ENCODE peak calls at places on chromosomes 3 and 15, in seven cellular contexts. W is GM12878, Q is SK-N-SH, B is K562, A is HepG2, G is HCT116, E is H1. C is an unnamed sample.

GRCh38 chr15:41779662-41780157 is 5.4 kb downstream of the MAPKBP1 start:
- DNase-seq in B (no peak), W (no peak), A (no peak), E (no peak), Q (no peak), G (no peak), C (no peak)

GRCh38 chr3:34020761-34021635 is 222.6 kb downstream of the PDCD6IP start:
- DNase-seq in W (no peak), E (no peak), Q (no peak), B (no peak), G (no peak), A (no peak), C (no peak)

GRCh38 chr15:25677719-25678497 is 185.2 kb downstream of the ATP10A start:
- DNase-seq in G (no peak), B (no peak), E (no peak), A (no peak), Q (no peak), W (no peak), C (no peak)

GRCh38 chr3:106206165-106206564 is 337.4 kb upstream of the CBLB start:
- DNase-seq in Q (no peak), G (no peak), E (no peak), W (peak), B (no peak), A (no peak), C (peak)

GRCh38 chr15:31606261-31606669 is 279.6 kb downstream of the KLF13 start:
- DNase-seq in A (no peak), E (no peak), Q (no peak), B (no peak), W (no peak), G (no peak), C (no peak)

GRCh38 chr3:190566043-190566933 is 52.4 kb downstream of the IL1RAP start:
- DNase-seq in B (no peak), G (peak), W (no peak), Q (peak), A (peak), E (no peak), C (peak)

GRCh38 chr15:70873232-70874054 is 18.8 kb downstream of the THAP10 start:
- DNase-seq in Q (no peak), A (no peak), G (no peak), E (no peak), B (no peak), W (no peak), C (no peak)

GRCh38 chr15:82832601-82833209 is 23.3 kb downstream of the WHAMM start:
- DNase-seq in W (peak), A (no peak), B (no peak), Q (no peak), E (no peak), G (peak), C (peak)

GRCh38 chr3:141737828-141738635 is at the start of gene RNF7:
- DNase-seq in E (peak), Q (peak), A (peak), G (peak), B (peak), W (peak), C (peak)

GRCh38 chr3:81242871-81243270 is 518.6 kb downstream of the GBE1 start:
- DNase-seq in G (no peak), W (no peak), B (no peak), A (peak), E (no peak), Q (peak), C (peak)

DNA sequence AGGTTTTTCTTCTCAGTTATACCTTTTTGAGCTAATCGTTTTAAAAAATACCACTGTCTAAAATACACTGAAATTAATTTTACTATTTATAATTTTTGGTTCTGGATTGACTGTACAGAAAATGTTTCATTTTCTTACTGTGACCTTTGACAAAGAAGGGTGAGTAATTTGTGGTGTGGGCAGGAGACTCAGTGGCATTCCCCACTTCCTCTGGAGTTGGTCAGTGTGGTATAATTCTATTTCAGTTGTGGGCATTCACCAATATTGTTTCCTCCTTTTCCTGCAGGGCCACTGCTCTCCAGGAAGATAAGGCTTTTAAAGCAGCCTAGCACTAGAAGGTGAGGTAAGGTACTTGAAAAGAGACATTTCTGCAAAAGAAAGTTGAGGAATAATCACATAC is 6.5 kb downstream of the DAG1 start:
- DNase-seq in G (no peak), B (no peak), W (peak), E (no peak), Q (no peak), A (no peak), C (peak)
- TF ChIP-seq POLR2AphosphoS5 in G (no peak), B (no peak), W (no peak), E (no peak), Q (no peak), A (no peak), C (peak)

GRCh38 chr15:59611277-59612260 is at the start of gene GCNT3:
- DNase-seq in E (no peak), Q (no peak), G (peak), W (no peak), B (no peak), A (peak), C (no peak)
- TF ChIP-seq MAX in E (no peak), Q (no peak), G (no peak), W (no peak), B (no peak), A (no peak), C (no peak)

GRCh38 chr15:73991726-73992593 is at the start of gene STOML1:
- DNase-seq in G (peak), Q (peak), E (peak), B (peak), A (peak), W (no peak), C (peak)

GRCh38 chr15:73992594-73992898 is 451 bp upstream of the STOML1 start:
- DNase-seq in W (no peak), G (no peak), B (no peak), E (no peak), Q (no peak), A (no peak), C (no peak)

GRCh38 chr15:73990250-73991005 is 1.7 kb downstream of the STOML1 start:
- DNase-seq in G (no peak), B (no peak), A (no peak), E (no peak), Q (no peak), W (no peak), C (no peak)

GRCh38 chr15:73989001-73989798 is 2.9 kb downstream of the STOML1 start:
- DNase-seq in A (no peak), Q (no peak), W (no peak), B (no peak), G (peak), E (no peak), C (peak)

GRCh38 chr15:73991260-73991659 is 835 bp downstream of the STOML1 start:
- DNase-seq in Q (no peak), B (no peak), G (no peak), E (no peak), A (no peak), W (no peak), C (peak)
- TF ChIP-seq POLR2AphosphoS5 in Q (no peak), B (no peak), G (no peak), E (no peak), A (no peak), W (no peak), C (peak)

GRCh38 chr3:32850226-32850625 is 32.4 kb downstream of the TRIM71 start:
- DNase-seq in E (no peak), G (no peak), A (peak), B (no peak), Q (no peak), W (no peak), C (no peak)
- TF ChIP-seq MAX in E (no peak), G (no peak), A (no peak), B (no peak), Q (no peak), W (no peak), C (no peak)

GRCh38 chr3:72891053-72891855 is 3.4 kb downstream of the GXYLT2 start:
- DNase-seq in A (peak), W (no peak), E (no peak), Q (peak), G (no peak), B (peak), C (no peak)
- TF ChIP-seq POLR2AphosphoS5 in A (no peak), W (no peak), E (no peak), Q (peak), G (no peak), B (no peak), C (no peak)

DNA sequence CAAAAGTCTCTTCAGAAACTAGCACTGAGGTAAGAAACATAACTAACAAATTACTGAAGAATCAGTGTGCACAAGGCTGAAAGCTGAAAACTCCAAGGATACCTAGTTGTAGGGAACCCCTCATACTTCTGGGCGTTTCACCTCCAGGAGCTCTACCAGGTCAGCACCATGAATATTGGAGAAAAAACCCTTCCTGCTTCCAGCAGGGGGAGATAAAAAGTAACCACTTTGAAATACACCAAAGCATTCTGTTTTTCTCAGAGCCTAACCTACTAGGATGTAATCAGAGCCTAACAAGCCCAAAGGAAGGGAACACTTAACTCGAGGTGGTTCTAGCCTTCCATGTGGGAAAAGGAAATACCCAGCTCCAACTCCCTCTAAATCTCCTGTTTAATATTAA is 175.8 kb upstream of the MME start:
- DNase-seq in E (peak), A (peak), Q (peak), W (no peak), B (peak), G (peak), C (peak)
- TF ChIP-seq MAX in E (no peak), A (no peak), Q (no peak), W (no peak), B (no peak), G (no peak), C (no peak)

DNA sequence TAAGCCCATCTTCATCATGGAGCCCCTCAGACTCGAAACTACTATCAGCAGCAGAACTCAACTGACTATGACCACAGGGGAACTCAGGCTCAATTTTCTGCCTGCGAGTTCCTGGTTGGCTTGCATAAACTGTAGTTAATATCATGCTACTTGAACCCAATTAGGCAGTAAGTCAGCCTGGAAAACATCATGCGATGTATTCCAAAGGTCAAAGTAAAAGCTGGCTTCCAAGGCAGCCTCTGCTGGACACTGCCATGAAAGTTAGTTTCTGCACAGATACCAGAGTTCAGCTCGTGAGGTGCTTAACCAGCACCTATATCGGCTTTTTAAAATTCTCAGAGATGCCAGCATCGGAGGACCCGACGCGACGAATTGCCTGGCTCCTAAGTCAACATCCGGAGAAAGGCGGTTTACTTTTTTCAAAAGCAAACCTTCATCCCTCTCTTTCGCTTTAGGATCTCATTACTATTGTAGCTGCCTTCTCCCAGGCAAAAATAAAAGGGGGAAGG is 3.8 kb downstream of the ANP32A start:
- DNase-seq in E (no peak), B (no peak), Q (no peak), W (no peak), A (peak), G (no peak), C (peak)
- TF ChIP-seq POLR2AphosphoS5 in E (no peak), B (no peak), Q (no peak), W (no peak), A (no peak), G (no peak), C (no peak)

DNA sequence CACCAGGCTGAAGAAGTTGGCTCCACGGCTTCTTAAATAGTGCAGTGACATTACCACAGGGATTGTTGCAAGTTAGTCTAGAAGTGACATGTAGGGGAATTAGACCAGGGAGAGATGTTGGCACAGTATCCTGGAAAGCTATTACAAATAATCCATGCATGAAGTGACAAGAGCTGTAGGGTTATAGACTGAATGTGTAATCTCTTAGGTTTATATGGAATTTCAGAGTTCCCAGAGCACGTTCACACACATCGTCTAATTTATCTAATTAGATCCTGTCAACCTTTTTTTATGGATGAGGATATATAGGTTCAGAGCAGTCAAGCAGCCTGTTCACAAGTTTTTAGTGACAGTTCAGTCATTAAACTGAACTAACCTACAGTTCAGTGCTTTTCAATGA is 37.3 kb upstream of the APH1B start:
- DNase-seq in G (no peak), A (no peak), Q (no peak), E (no peak), W (no peak), B (no peak), C (no peak)
- TF ChIP-seq MAX in G (no peak), A (no peak), Q (no peak), E (no peak), W (no peak), B (no peak), C (no peak)

GRCh38 chr3:48409291-48410201 is 20.3 kb downstream of the PLXNB1 start:
- DNase-seq in A (no peak), G (no peak), E (no peak), B (no peak), W (no peak), Q (peak), C (no peak)
- TF ChIP-seq POLR2AphosphoS5 in A (no peak), G (no peak), E (no peak), B (no peak), W (no peak), Q (no peak), C (no peak)

GRCh38 chr3:36704280-36704679 is 60.1 kb downstream of the DCLK3 start:
- DNase-seq in B (peak), Q (no peak), W (no peak), G (no peak), A (no peak), E (no peak), C (no peak)

GRCh38 chr3:36701249-36701572 is 63.1 kb downstream of the DCLK3 start:
- DNase-seq in E (no peak), W (no peak), A (no peak), Q (no peak), G (no peak), B (no peak), C (no peak)

GRCh38 chr3:36705015-36705414 is 59.3 kb downstream of the DCLK3 start:
- DNase-seq in B (no peak), E (no peak), Q (no peak), G (no peak), W (no peak), A (no peak), C (no peak)

GRCh38 chr3:36700537-36701248 is 63.7 kb downstream of the DCLK3 start:
- DNase-seq in E (peak), Q (peak), G (peak), A (peak), B (peak), W (no peak), C (peak)

GRCh38 chr3:36701903-36702374 is 62.4 kb downstream of the DCLK3 start:
- DNase-seq in A (no peak), Q (no peak), G (no peak), B (no peak), W (no peak), E (no peak), C (peak)
- TF ChIP-seq MAX in A (no peak), Q (peak), G (no peak), B (no peak), W (no peak), E (no peak), C (no peak)

C was measured in endothelial cell of umbilical vein.